ENCODE peak calls at places on chromosomes 16 and 17, in four cellular contexts. D is neural crest cell, C is uterus, B is AG09319. K is an unnamed sample.

GRCh38 chr16:15494231-15494630 is 59.8 kb downstream of the BMERB1 start:
- DNase-seq in B (no peak), D (no peak), C (peak), K (no peak)

GRCh38 chr16:49727611-49728010 is 128.3 kb downstream of the ZNF423 start:
- DNase-seq in D (no peak), B (no peak), C (no peak), K (no peak)

GRCh38 chr17:82320956-82321927 is 3.8 kb upstream of the CD7 start:
- DNase-seq in D (peak), C (peak), B (no peak), K (peak)

GRCh38 chr17:47611372-47612350 is 38.1 kb upstream of the KPNB1 start:
- DNase-seq in B (peak), C (no peak), D (no peak), K (no peak)

GRCh38 chr17:40329981-40330794 is 21.2 kb downstream of the RARA start:
- DNase-seq in C (no peak), D (no peak), B (no peak), K (no peak)

GRCh38 chr17:77019955-77020379 is 120.8 kb upstream of the SEC14L1 start:
- DNase-seq in B (no peak), C (no peak), D (no peak), K (no peak)

GRCh38 chr16:73176577-73177013 is 128.7 kb upstream of the ZFHX3 start:
- DNase-seq in C (no peak), D (no peak), B (peak), K (no peak)

GRCh38 chr16:84940670-84941551 is 70.4 kb downstream of the ZDHHC7 start:
- DNase-seq in D (no peak), C (peak), B (peak), K (no peak)

GRCh38 chr17:63838586-63839184 is 3.8 kb downstream of the SMARCD2 start:
- DNase-seq in C (peak), D (no peak), B (peak), K (no peak)

GRCh38 chr17:69540356-69540755 is 125.9 kb downstream of the MAP2K6 start:
- DNase-seq in C (no peak), B (no peak), D (no peak), K (no peak)

DNA sequence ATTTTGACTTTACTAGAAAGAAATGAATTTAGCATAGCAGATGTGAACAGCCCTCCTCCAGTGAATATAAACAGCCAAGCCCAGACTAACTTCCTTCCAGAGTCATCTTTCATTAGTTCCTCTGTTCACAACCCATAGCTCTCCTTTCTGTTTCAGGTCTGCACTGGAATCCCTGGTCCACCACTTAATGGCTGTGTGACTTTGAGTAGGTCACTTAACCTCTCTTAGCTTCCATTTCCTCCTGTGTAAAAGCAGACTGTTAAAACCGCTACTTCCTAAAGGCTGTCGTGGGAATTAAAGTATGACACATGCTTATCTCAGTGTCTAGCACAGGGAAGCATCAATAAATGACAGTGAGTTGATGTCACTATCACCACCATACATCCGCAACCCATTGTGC is 7.5 kb downstream of the SLC6A4 start:
- DNase-seq in B (no peak), C (no peak), D (no peak), K (no peak)
- TF ChIP-seq CTCF in B (no peak), C (no peak), D (no peak), K (no peak)

GRCh38 chr17:13922885-13923284 is 146.4 kb upstream of the COX10 start:
- DNase-seq in D (no peak), B (no peak), C (no peak), K (no peak)

GRCh38 chr17:13931111-13931526 is 138.2 kb upstream of the COX10 start:
- DNase-seq in B (peak), C (peak), D (no peak), K (no peak)

GRCh38 chr17:13921841-13922776 is 147.2 kb upstream of the COX10 start:
- DNase-seq in C (no peak), B (no peak), D (no peak), K (no peak)

GRCh38 chr17:13920413-13920812 is 148.9 kb upstream of the COX10 start:
- DNase-seq in C (no peak), D (no peak), B (no peak), K (no peak)

DNA sequence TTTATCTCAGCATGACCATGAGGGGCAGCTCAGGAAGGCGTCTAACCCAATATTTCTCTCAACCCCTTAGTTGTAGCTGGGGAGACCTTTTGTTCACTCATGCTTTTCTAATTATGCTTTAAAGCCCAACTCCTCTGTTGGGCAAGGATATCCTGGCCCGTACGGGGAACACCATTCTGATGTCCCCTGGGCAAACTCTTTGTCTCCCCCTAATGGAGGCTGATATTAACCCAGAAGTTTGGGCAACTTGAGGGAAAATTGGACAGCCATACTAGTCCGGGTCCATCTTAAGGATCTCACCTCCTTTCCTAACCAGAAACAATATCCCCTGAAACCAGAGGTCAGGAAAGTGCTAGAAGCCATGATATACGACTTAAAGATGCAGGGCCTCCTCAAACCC is 143.7 kb upstream of the COX10 start:
- DNase-seq in D (no peak), B (no peak), C (no peak), K (no peak)
- TF ChIP-seq CTCF in D (no peak), B (no peak), C (no peak), K (peak)

DNA sequence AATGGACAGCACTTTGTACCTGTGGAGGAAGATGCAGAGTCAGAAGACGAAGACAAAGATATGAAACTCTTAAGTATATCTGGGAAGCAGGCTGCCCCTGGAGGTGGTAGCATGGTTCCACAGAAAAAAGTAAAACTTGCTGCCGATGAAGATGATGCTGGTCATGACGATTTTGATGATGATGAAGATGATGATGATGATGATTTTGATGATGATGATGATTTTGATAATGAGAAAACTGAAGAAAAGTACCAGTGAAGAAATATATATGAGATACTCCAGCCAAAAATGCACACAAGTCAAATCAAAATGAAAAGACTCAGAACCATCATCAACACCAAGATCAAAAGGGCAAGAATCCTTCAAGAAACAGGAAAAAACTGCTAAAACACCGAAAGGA is 268.5 kb upstream of the EEF2KMT start:
- DNase-seq in D (no peak), B (no peak), C (no peak), K (no peak)
- TF ChIP-seq CTCF in D (no peak), B (no peak), C (no peak), K (no peak)

GRCh38 chr17:18107971-18108370 is 585 bp upstream of the MYO15A start:
- DNase-seq in B (no peak), C (no peak), D (no peak), K (no peak)
- TF ChIP-seq CTCF in B (no peak), C (no peak), D (no peak), K (no peak)